ENCODE peak calls at places on chromosomes 4 and X, in eight cellular contexts. G is neural crest cell; A is CD8-positive, alpha-beta T cell; D is cardiac fibroblast; E is progenitor cell of endocrine pancreas; U is psoas muscle; T is stomach; N is CD14-positive monocyte. Y is an unnamed sample.

GRCh38 chr4:185096032-185096653 is 46.9 kb upstream of the SLC25A4 start:
- DNase-seq in T (peak), D (peak), G (peak), E (no peak), A (no peak), N (no peak), U (no peak), Y (no peak)

GRCh38 chr4:176579233-176579632 is 213.5 kb downstream of the VEGFC start:
- DNase-seq in N (no peak), T (no peak), U (no peak), D (no peak), G (no peak), A (no peak), E (no peak), Y (no peak)

GRCh38 chrX:100928660-100929613 is at the start of gene XKRX:
- DNase-seq in D (peak), N (no peak), A (peak), T (peak), E (peak), U (peak), G (peak), Y (peak)

GRCh38 chrX:8913665-8914409 is 112.7 kb upstream of the FAM9A start:
- DNase-seq in U (no peak), N (no peak), D (peak), T (no peak), A (no peak), G (no peak), E (no peak), Y (no peak)

GRCh38 chr4:15513545-15513944 is 43.9 kb downstream of the CC2D2A start:
- DNase-seq in D (no peak), A (no peak), E (no peak), T (no peak), G (no peak), U (no peak), N (no peak), Y (no peak)

GRCh38 chr4:74096265-74096980 is 2.6 kb downstream of the CXCL2 start:
- DNase-seq in A (no peak), T (peak), E (no peak), G (no peak), U (no peak), D (peak), N (no peak), Y (no peak)

GRCh38 chrX:151697537-151697936 is 2.3 kb downstream of the PRRG3 start:
- DNase-seq in G (no peak), T (no peak), A (no peak), U (peak), E (no peak), D (peak), N (no peak), Y (no peak)

GRCh38 chrX:45715787-45716186 is 515.1 kb upstream of the DIPK2B start:
- DNase-seq in T (no peak), E (no peak), A (no peak), U (no peak), G (no peak), N (no peak), D (peak), Y (no peak)

GRCh38 chrX:11836284-11836683 is 78.2 kb downstream of the MSL3 start:
- DNase-seq in D (peak), A (no peak), U (no peak), G (no peak), T (no peak), E (no peak), N (no peak), Y (no peak)

GRCh38 chr4:113784497-113785254 is 23.1 kb upstream of the CAMK2D start:
- DNase-seq in E (no peak), A (no peak), G (no peak), U (no peak), D (peak), N (no peak), T (no peak), Y (no peak)

GRCh38 chr4:83581411-83582288 is 45.7 kb downstream of the GPAT3 start:
- DNase-seq in D (no peak), G (no peak), N (no peak), E (no peak), T (no peak), A (no peak), U (no peak), Y (no peak)

GRCh38 chr4:185895351-185895750 is 83.4 kb upstream of the SORBS2 start:
- DNase-seq in A (no peak), T (no peak), E (no peak), G (no peak), D (no peak), U (no peak), N (no peak), Y (no peak)

GRCh38 chrX:68041110-68041509 is 392.2 kb downstream of the OPHN1 start:
- DNase-seq in E (no peak), U (no peak), A (no peak), D (no peak), G (no peak), N (no peak), T (no peak), Y (no peak)

GRCh38 chr4:54643958-54644357 is 13.8 kb upstream of the KIT start:
- DNase-seq in A (no peak), G (no peak), E (no peak), N (no peak), D (no peak), T (no peak), U (no peak), Y (no peak)

GRCh38 chrX:35728481-35728880 is 69.7 kb upstream of the MAGEB16 start:
- DNase-seq in N (no peak), G (no peak), U (no peak), T (no peak), D (no peak), E (no peak), A (no peak), Y (no peak)

GRCh38 chr4:25857403-25857802 is 5.4 kb downstream of the SEL1L3 start:
- DNase-seq in T (no peak), A (no peak), G (no peak), U (no peak), E (no peak), N (no peak), D (peak), Y (no peak)

GRCh38 chr4:151418856-151419255 is 9.9 kb downstream of the FHIP1A start:
- DNase-seq in D (no peak), G (no peak), E (no peak), U (no peak), T (no peak), N (no peak), A (no peak), Y (no peak)

DNA sequence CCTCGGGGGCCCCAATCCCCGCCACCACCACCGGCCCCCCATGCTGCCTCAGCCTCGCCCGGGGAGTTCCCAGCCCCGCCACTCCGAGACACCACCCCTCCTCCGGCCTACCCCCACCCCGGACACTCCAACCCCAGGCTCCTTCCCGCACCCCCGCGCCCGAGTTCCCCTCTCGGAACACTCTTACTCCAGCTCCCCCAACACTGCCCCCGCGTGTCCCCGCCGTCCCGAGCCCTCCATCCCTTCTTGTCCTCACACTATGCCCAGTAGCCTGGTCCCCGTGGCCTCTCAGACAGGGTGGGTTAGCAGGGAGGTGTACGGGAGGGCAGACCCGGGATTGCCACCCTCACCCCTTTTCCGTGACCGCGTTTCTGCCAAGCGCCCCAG is 276.1 kb downstream of the BCOR start:
- DNase-seq in N (no peak), D (no peak), G (no peak), T (no peak), U (no peak), A (no peak), E (no peak), Y (no peak)
- TF ChIP-seq CTCF in N (no peak), D (no peak), G (no peak), T (no peak), U (no peak), A (no peak), E (no peak), Y (no peak)

GRCh38 chrX:132955710-132956109 is 2.7 kb downstream of the HS6ST2 start:
- DNase-seq in G (no peak), T (no peak), U (no peak), E (no peak), N (no peak), A (no peak), D (no peak), Y (no peak)

GRCh38 chrX:132956421-132957210 is 1.8 kb downstream of the HS6ST2 start:
- DNase-seq in T (no peak), A (no peak), G (peak), N (no peak), D (no peak), U (peak), E (peak), Y (no peak)

GRCh38 chrX:132961511-132961910 is 3.1 kb upstream of the HS6ST2 start:
- DNase-seq in T (no peak), U (no peak), E (no peak), N (no peak), A (no peak), G (no peak), D (no peak), Y (no peak)

GRCh38 chrX:132957211-132958085 is 981 bp downstream of the HS6ST2 start:
- DNase-seq in U (peak), T (no peak), N (no peak), A (no peak), D (no peak), G (peak), E (peak), Y (peak)

DNA sequence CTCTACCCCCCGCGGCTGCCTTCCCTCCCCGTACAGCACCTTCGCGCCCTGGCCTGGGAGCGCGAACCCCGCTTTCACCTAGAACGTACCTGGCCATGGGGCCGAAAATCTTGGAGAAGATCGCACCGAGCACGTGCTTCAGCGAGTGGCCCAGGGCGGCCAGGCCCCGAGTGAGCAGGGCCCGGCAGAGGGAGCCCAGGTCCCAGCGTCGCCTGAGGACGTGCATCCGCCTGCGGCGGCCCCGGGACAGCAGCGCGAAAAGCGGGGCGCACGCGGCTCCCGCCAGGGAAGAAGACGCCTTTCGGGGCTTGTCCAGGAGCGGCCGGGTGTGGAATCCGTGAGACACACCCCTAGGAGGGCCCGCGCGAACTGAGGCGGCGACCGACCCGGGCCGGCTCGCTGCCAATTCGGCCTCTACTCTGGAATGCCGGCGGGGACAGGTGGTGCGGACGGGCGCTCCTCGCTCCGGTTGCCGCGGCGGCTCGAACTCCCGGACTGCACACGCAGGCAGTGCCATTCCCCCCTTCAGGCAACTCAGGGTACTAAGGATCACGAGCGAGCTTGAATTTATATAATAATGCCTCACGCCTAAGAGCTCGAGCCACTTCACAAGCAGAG is at the start of gene HS6ST2:
- DNase-seq in G (peak), N (no peak), A (no peak), T (no peak), D (no peak), E (peak), U (peak), Y (peak)
- TF ChIP-seq CTCF in G (peak), N (no peak), A (no peak), T (no peak), D (no peak), E (peak), U (no peak), Y (peak)

GRCh38 chr4:1031956-1032795 is 20.8 kb downstream of the FGFRL1 start:
- DNase-seq in E (no peak), A (no peak), T (peak), G (no peak), D (no peak), U (no peak), N (no peak), Y (no peak)
- TF ChIP-seq CTCF in E (no peak), A (no peak), T (no peak), G (no peak), D (no peak), U (no peak), N (no peak), Y (no peak)

GRCh38 chrX:131671714-131672113 is 127.8 kb downstream of the OR13H1 start:
- DNase-seq in E (no peak), T (no peak), D (no peak), N (no peak), G (no peak), U (no peak), A (no peak), Y (no peak)

GRCh38 chrX:131677655-131678628 is 134.1 kb downstream of the OR13H1 start:
- DNase-seq in U (peak), D (peak), N (no peak), T (peak), E (peak), A (peak), G (peak), Y (no peak)

DNA sequence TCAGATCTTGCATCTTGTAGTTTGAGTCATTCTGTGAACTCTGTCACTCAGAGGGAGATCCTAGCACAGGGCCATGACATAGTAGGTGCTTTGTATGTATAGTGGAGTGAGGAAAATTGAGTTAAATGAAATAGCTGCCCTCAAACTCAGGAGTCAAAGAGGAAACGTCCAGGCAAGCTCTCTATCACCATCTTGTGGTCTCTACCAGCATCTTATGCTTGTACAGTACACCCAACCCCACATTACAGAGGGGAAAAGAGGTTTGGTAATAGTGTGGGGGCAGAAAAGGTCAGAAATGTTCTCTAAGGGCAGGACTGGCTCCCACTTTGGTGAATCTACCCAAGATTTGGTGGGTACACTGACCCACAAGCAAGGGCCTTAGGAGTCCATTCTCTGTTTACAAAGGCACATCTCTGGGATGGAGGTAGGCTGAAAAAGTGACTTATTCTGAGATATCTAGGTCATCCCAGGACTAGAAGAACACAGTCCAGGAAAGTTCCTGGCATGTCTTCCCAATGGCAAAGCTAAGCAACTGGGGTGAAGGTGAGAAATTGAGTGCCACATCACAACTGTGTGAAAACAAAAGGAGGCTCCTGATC is 131.8 kb downstream of the OR13H1 start:
- DNase-seq in N (no peak), D (peak), E (no peak), G (no peak), A (no peak), T (no peak), U (no peak), Y (no peak)
- TF ChIP-seq CTCF in N (peak), D (peak), E (peak), G (peak), A (no peak), T (no peak), U (peak), Y (peak)

GRCh38 chrX:80181079-80181478 is 166.5 kb downstream of the TBX22 start:
- DNase-seq in D (no peak), G (no peak), T (no peak), A (no peak), N (no peak), E (no peak), U (no peak), Y (no peak)
- TF ChIP-seq CTCF in D (no peak), G (peak), T (no peak), A (no peak), N (no peak), E (peak), U (no peak), Y (peak)

GRCh38 chr4:4358093-4358840 is 28.6 kb upstream of the NSG1 start:
- DNase-seq in D (no peak), T (no peak), G (no peak), N (no peak), E (no peak), A (no peak), U (no peak), Y (no peak)
- TF ChIP-seq CTCF in D (no peak), T (no peak), G (no peak), N (no peak), E (no peak), A (no peak), U (no peak), Y (no peak)

GRCh38 chrX:115957862-115958490 is 212.6 kb upstream of the AGTR2 start:
- DNase-seq in N (no peak), D (no peak), A (no peak), E (no peak), G (no peak), T (no peak), U (no peak), Y (no peak)

GRCh38 chrX:115960440-115961084 is 210.0 kb upstream of the AGTR2 start:
- DNase-seq in G (no peak), N (no peak), E (no peak), U (no peak), T (no peak), A (no peak), D (no peak), Y (no peak)

DNA sequence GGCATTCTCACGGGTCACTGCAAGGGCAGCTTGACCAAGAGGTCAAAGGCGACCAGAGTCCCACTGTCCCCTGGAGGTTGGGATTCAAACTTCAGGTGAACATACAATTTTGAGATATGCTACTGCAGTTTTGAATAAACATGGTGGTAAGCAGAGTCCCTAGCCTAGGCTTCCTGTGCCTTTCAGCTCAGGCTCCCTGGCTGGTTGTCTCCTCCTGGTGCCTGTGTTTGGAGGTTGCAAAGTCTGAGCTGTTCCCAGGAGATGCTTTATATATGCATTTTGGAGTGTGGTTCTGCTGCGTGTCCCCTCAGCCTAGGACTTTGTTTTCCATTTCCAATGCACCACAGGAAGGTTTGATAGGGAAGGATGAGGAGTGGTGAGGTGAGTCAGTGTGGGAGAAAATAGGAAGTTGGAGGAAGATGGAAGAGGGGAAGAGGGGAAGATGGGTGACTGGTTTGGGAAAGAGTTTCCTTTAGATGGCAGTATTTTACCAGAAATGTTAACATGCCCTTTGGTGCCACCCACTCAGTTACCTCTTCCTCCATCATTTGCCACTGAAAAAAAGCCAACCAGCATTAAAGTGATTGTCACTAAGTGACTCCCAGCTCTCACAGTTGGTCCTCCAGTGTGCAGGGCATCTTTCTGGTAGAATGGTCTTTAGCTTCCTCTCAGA is 211.7 kb upstream of the AGTR2 start:
- DNase-seq in G (no peak), N (no peak), E (no peak), U (no peak), A (no peak), T (no peak), D (no peak), Y (no peak)
- TF ChIP-seq CTCF in G (no peak), N (no peak), E (no peak), U (no peak), A (no peak), T (no peak), D (no peak), Y (no peak)

Y was measured in type B pancreatic cell.